ENCODE peak calls at places on chromosomes 2 and 18, in ten cellular contexts. M, B, E, W, A, C, K, V, U and G are unnamed samples. For H3K9me3, the result is how much of the 10 kb centered on the place peaks cover.

GRCh38 chr18:46160050-46160798 is 56.0 kb downstream of the HAUS1 start:
- DNase-seq in B (no peak), U (no peak), V (no peak), K (no peak), M (peak), W (no peak), E (no peak), A (no peak), C (no peak), G (no peak)

GRCh38 chr18:36592282-36592681 is 236.5 kb downstream of the TPGS2 start:
- DNase-seq in E (peak), B (no peak), A (no peak), M (no peak), W (no peak), C (peak), U (no peak), K (no peak), V (no peak), G (no peak)

GRCh38 chr2:158202151-158202778 is 100.6 kb downstream of the UPP2 start:
- DNase-seq in C (peak), V (no peak), E (no peak), K (no peak), W (no peak), A (no peak), U (no peak), B (no peak), M (no peak), G (no peak)

GRCh38 chr2:62354771-62355550 is 151.0 kb downstream of the TMEM17 start:
- DNase-seq in K (no peak), U (no peak), B (no peak), E (no peak), A (no peak), W (no peak), M (no peak), C (no peak), V (no peak), G (no peak)

GRCh38 chr2:240857039-240858008 is 11.3 kb upstream of the AGXT start:
- DNase-seq in W (no peak), U (no peak), B (no peak), A (no peak), M (no peak), C (no peak), V (peak), E (no peak), K (no peak), G (no peak)

GRCh38 chr2:227164745-227165350 is 424 bp downstream of the COL4A3 start:
- DNase-seq in U (no peak), M (peak), K (no peak), B (no peak), V (no peak), C (peak), A (peak), W (peak), E (no peak), G (no peak)

GRCh38 chr2:47636596-47636995 is 146.3 kb upstream of the MSH6 start:
- DNase-seq in U (no peak), K (no peak), A (no peak), C (peak), M (no peak), B (no peak), V (no peak), W (no peak), E (no peak), G (no peak)

GRCh38 chr2:232781765-232782164 is 5.4 kb upstream of the KCNJ13 start:
- DNase-seq in V (no peak), A (no peak), U (peak), C (peak), E (peak), B (no peak), W (no peak), M (no peak), K (no peak), G (no peak)

GRCh38 chr2:170396799-170397459 is 219.0 kb downstream of the MYO3B start:
- DNase-seq in E (peak), B (no peak), M (no peak), W (no peak), V (no peak), U (no peak), A (no peak), C (peak), K (no peak), G (no peak)

GRCh38 chr2:231198291-231199173 is at the start of gene ARMC9:
- DNase-seq in A (peak), C (peak), W (peak), B (peak), M (peak), V (peak), K (no peak), E (peak), U (peak), G (peak)

GRCh38 chr18:59029663-59030421 is 109.8 kb upstream of the SEC11C start:
- DNase-seq in C (no peak), V (no peak), K (no peak), U (no peak), A (no peak), W (peak), B (no peak), E (no peak), M (no peak), G (no peak)

GRCh38 chr2:201261471-201261870 is 1.1 kb downstream of the CASP8 start:
- DNase-seq in A (peak), V (peak), B (peak), M (no peak), C (no peak), K (no peak), W (no peak), U (peak), E (no peak), G (peak)

GRCh38 chr2:231348703-231349373 is 46.7 kb upstream of the B3GNT7 start:
- DNase-seq in E (peak), B (no peak), W (no peak), M (no peak), V (peak), C (no peak), U (no peak), K (no peak), A (no peak), G (no peak)

GRCh38 chr18:6376433-6377229 is 38.1 kb downstream of the L3MBTL4 start:
- DNase-seq in K (no peak), A (no peak), C (no peak), U (no peak), B (no peak), W (no peak), E (no peak), V (no peak), M (no peak), G (no peak)

GRCh38 chr2:231934441-231935206 is 8.4 kb upstream of the NPPC start:
- DNase-seq in U (no peak), V (no peak), A (no peak), W (no peak), C (no peak), K (no peak), M (no peak), E (no peak), B (no peak), G (no peak)

GRCh38 chr2:181037922-181038321 is 57.5 kb downstream of the UBE2E3 start:
- DNase-seq in M (no peak), U (no peak), V (no peak), A (no peak), E (peak), B (no peak), C (peak), K (no peak), W (no peak), G (no peak)

GRCh38 chr18:22542400-22542835 is 124.7 kb upstream of the CTAGE1 start:
- DNase-seq in V (no peak), A (peak), U (no peak), W (no peak), B (no peak), M (peak), E (peak), K (no peak), C (peak), G (no peak)

GRCh38 chr2:192500550-192501200 is 305.9 kb upstream of the TMEFF2 start:
- DNase-seq in W (no peak), A (no peak), K (peak), B (no peak), M (no peak), C (peak), E (peak), U (no peak), V (no peak), G (no peak)

GRCh38 chr2:240872317-240873097 is 3.9 kb downstream of the AGXT start:
- DNase-seq in B (no peak), W (no peak), U (no peak), V (peak), M (no peak), A (peak), E (no peak), K (no peak), C (no peak), G (no peak)

GRCh38 chr18:48308027-48308635 is 101.1 kb downstream of the ZBTB7C start:
- DNase-seq in E (no peak), M (peak), V (no peak), U (no peak), C (no peak), W (no peak), A (peak), B (no peak), K (peak), G (no peak)

GRCh38 chr2:65281626-65282351 is 54.2 kb downstream of the ACTR2 start:
- DNase-seq in B (no peak), K (no peak), A (no peak), V (no peak), M (no peak), C (no peak), E (peak), W (peak), U (no peak), G (no peak)

DNA sequence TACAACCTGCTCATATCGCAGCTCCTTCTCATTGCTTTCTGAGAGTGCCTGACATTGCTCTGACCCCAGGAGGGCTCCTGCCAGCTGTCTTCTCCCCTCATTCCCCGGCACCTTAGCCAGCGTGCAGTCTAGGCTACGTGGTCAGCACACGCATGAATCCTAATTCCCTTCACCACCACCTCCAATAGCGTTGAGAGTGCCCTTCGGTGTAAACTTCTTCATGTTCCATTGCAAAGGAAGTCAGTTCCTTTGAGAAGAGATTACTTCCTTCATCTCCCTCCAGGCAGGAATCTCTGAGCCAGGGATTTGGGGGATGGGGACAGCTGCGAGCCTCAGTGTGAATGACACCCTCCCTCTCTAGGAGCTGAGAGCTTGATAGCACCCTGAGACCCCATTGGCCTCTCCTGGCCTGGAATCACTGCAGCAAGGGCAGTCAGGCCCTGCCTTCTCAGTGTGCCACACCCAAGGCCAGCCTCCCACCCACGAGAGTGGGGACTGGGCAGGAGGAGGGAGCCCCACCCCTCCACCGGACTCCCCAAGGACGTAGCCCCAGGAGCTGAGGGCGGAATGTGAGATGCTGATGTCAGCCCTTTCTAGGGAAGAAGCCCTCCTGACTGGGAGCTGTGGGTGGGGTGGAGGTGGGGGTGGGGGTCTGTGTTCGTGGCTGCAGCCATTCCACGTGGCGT is 53.4 kb downstream of the SLC66A2 start:
- DNase-seq in M (no peak), K (no peak), C (no peak), V (peak), E (no peak), W (no peak), U (no peak), B (no peak), A (peak), G (no peak)
- H3K9me3 ChIP-seq in M (under half), K (under half), C (under half), V (half or more), E (under half), W (under half), U (under half), B (under half), A (under half), G (under half)

DNA sequence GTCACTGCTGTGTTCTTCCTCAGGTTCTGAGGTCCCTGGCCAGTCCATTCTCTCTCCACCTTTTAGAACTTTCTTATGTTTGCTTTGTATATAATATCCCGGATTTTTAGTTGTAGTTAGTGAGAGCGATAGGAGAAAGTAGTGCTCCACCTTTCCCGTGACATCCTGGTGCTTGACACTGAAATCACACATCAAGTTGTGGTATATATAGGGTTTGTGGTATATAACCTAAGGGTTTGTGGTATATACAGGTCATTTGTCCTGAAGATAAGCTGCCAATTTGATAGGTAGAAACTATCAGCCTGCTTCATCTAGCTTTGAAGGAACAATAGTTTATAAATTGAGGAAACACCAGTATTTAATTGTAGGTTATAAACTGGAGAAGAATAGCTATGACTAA is 13.1 kb downstream of the ZNF892 start:
- DNase-seq in M (no peak), C (no peak), B (no peak), A (no peak), W (no peak), K (no peak), E (no peak), V (no peak), U (no peak), G (no peak)
- H3K9me3 ChIP-seq in M (under half), C (under half), B (under half), A (half or more), W (half or more), K (under half), E (under half), V (half or more), U (under half), G (half or more)

GRCh38 chr18:21196426-21196825 is 45.6 kb upstream of the GREB1L start:
- DNase-seq in U (no peak), B (no peak), K (no peak), E (no peak), C (no peak), M (no peak), A (no peak), V (no peak), W (no peak), G (no peak)
- H3K9me3 ChIP-seq in U (under half), B (under half), K (under half), E (under half), C (under half), M (under half), A (under half), V (under half), W (under half), G (under half)

DNA sequence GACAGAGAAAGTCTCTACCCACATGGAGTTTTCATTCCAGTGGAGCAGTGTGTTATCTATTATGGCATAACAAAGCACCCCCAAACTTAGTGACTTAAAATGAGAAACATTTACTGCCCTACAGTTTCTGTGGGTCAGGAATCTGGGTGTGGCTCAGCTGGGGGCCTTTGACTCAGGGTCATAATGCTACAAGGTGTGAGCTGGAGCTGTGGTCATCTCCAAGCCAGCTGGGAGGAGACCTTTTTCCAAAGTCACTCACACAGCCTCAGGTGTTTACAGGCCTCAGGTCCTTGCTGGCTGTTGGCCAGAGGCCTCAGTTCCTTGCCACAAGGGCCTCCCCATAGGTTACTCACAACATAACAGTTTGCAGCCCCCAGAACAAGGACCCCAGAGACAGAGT is 169.2 kb downstream of the ETAA1 start:
- DNase-seq in W (no peak), V (no peak), C (peak), E (no peak), B (no peak), A (no peak), K (no peak), U (no peak), M (no peak), G (no peak)
- H3K9me3 ChIP-seq in W (under half), V (under half), C (under half), E (under half), B (under half), A (under half), K (under half), U (under half), M (under half), G (under half)

GRCh38 chr2:235027558-235028214 is 75.9 kb downstream of the SH3BP4 start:
- DNase-seq in E (peak), M (no peak), B (no peak), A (no peak), C (peak), U (no peak), V (peak), K (no peak), W (no peak), G (no peak)

GRCh38 chr2:235024951-235025773 is 73.3 kb downstream of the SH3BP4 start:
- DNase-seq in K (no peak), E (no peak), C (peak), B (no peak), A (no peak), W (no peak), M (no peak), U (no peak), V (peak), G (no peak)

GRCh38 chr2:235028646-235029045 is 76.8 kb downstream of the SH3BP4 start:
- DNase-seq in K (no peak), B (no peak), U (no peak), A (no peak), E (no peak), V (no peak), C (no peak), W (no peak), M (no peak), G (no peak)

GRCh38 chr2:235026137-235026536 is 74.3 kb downstream of the SH3BP4 start:
- DNase-seq in B (no peak), M (no peak), U (no peak), C (peak), W (no peak), E (peak), A (no peak), V (no peak), K (peak), G (no peak)

GRCh38 chr2:235026649-235027557 is 75.1 kb downstream of the SH3BP4 start:
- DNase-seq in V (peak), B (no peak), W (no peak), M (peak), A (peak), U (no peak), C (peak), K (peak), E (peak), G (no peak)
- H3K9me3 ChIP-seq in V (under half), B (under half), W (under half), M (under half), A (under half), U (under half), C (under half), K (under half), E (under half), G (under half)

DNA sequence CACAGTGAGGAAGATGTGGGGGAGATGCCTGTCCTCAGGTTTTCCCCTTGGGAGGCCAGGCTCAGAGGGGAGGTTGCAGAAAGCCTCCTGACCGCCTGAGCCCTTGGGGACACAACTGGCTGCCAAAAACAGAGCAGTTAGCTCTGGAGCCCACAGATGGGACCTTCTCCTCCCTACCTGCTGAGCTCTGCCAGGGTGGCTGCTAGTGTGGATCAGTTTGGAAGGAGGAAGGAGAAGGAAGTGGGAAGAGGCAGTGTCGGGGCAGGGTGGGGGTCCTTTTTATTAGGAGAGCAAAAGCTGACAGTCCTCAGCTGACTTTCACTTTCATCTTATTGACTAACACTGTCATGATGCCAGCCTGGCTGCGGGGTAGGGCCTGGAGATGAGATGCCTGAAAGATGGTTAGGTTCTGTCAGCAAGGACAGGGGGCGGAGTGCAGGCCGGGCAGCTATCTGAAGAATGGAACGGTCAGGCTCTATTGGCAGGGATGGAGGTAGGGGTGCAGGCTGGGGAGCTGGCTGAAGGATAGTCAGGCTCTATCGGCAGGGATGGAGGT is 188.5 kb upstream of the HDAC4 start:
- DNase-seq in B (no peak), K (no peak), E (no peak), M (no peak), W (no peak), U (no peak), C (no peak), A (peak), V (peak), G (no peak)
- H3K9me3 ChIP-seq in B (under half), K (under half), E (under half), M (under half), W (under half), U (under half), C (under half), A (under half), V (under half), G (under half)

DNA sequence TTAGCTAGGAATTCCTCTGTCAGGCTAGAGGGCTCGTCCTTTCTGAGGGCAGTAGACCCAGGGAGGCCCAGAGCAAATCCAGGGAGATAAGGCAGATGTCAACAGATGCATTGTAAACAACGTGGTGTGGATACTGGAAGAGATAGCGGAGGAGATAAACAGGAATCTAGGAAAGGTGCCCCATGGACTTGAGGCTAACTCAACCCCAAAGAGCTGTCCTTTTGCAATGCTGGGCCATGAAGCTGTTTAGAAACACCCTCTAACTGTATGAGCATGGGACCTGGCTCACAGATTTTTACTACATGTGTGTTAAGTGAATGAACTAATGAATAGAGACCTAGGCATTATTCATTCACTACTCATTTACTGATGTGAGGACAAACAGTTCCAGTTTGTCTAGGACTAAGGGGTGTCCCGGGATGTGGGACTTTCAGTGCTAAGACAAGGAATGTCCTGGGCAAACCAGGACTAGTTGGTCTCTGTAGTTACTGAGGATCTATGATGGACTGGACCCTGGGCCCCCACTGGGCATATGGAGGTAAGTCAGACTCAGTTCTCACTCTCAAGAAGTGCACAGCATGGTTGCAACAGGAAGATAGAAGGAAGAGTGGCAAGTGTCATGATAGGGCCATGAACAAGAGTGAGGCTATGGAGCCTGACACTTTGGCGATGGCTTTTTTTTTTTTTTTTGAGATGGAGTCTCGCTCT is 128.0 kb downstream of the MYCN start:
- DNase-seq in A (no peak), V (no peak), K (no peak), U (no peak), E (no peak), B (no peak), W (no peak), M (no peak), C (no peak), G (no peak)
- H3K9me3 ChIP-seq in A (under half), V (under half), K (under half), U (under half), E (under half), B (under half), W (under half), M (under half), C (under half), G (under half)

DNA sequence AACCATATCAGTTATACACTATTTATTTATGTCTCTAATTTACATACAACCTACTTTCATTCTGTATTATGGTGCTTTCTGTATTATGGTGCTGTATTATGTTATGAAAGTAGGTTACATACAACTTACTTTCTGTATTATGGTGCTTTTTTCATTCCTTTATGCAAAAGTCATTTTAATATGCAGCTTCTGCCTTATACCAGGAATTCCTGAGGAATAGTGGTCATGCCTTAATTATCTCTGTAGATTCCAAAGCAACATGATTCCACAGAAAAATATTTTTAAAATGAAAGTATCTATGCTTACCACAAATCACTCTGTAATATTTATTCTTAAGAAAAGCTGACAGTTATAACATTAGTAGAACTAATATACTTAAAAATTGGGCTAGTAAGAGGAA is 922.0 kb upstream of the NRXN1 start:
- DNase-seq in M (no peak), B (no peak), W (no peak), E (peak), K (no peak), C (peak), U (no peak), A (no peak), V (no peak), G (no peak)
- H3K9me3 ChIP-seq in M (under half), B (under half), W (under half), E (under half), K (under half), C (under half), U (under half), A (under half), V (under half), G (under half)